ENCODE peak calls at places on chromosomes 6 and 20, in six cellular contexts. Y is mesenchymal stem cell, I is H1, B is IMR-90, J is trophoblast cell, S is mesendoderm. R is an unnamed sample.

GRCh38 chr20:6765469-6766058 is 1.9 kb upstream of the BMP2 start:
- DNase-seq in Y (peak), I (no peak), B (peak), J (peak), S (peak), R (peak)

GRCh38 chr6:137155830-137156229 is 17.6 kb downstream of the IL22RA2 start:
- DNase-seq in Y (peak), I (no peak), B (no peak), J (peak), S (no peak), R (no peak)

GRCh38 chr20:57361517-57361916 is 10.5 kb downstream of the RAE1 start:
- DNase-seq in Y (peak), I (no peak), B (peak), J (peak), S (peak), R (no peak)

GRCh38 chr6:13643125-13643524 is 28.0 kb downstream of the NOL7 start:
- DNase-seq in Y (no peak), I (no peak), B (no peak), J (no peak), S (no peak), R (no peak)

GRCh38 chr6:169620171-169621125 is 81.4 kb downstream of the WDR27 start:
- DNase-seq in Y (peak), I (no peak), B (peak), J (peak), S (peak), R (no peak)

GRCh38 chr20:56222201-56222600 is 26.3 kb upstream of the MC3R start:
- DNase-seq in Y (no peak), I (no peak), B (no peak), J (peak), S (no peak), R (no peak)

GRCh38 chr6:104943781-104944180 is 13.1 kb upstream of the LIN28B start:
- DNase-seq in Y (peak), I (no peak), B (peak), J (peak), S (no peak), R (no peak)

GRCh38 chr6:56652994-56653393 is 10.3 kb upstream of the DST start:
- DNase-seq in Y (peak), I (no peak), B (peak), J (no peak), S (no peak), R (no peak)

GRCh38 chr6:43575105-43575771 is 600 bp downstream of the XPO5 start:
- DNase-seq in Y (peak), I (no peak), B (peak), J (peak), S (peak), R (peak)

GRCh38 chr20:14790771-14791517 is 453.5 kb upstream of the FLRT3 start:
- DNase-seq in Y (no peak), I (no peak), B (no peak), J (no peak), S (no peak), R (no peak)

GRCh38 chr6:137623293-137623692 is 129.1 kb upstream of the OLIG3 start:
- DNase-seq in Y (no peak), I (no peak), B (no peak), J (no peak), S (no peak), R (no peak)

GRCh38 chr20:346640-347316 is at the start of gene NRSN2:
- DNase-seq in Y (peak), I (no peak), B (peak), J (peak), S (peak), R (peak)

GRCh38 chr6:15106958-15107643 is 138.8 kb upstream of the JARID2 start:
- DNase-seq in Y (no peak), I (no peak), B (no peak), J (no peak), S (no peak), R (no peak)

GRCh38 chr6:100506651-100507050 is 41.9 kb upstream of the SIM1 start:
- DNase-seq in Y (no peak), I (no peak), B (peak), J (no peak), S (no peak), R (no peak)

GRCh38 chr6:138036111-138036510 is 71.1 kb downstream of the PERP start:
- DNase-seq in Y (no peak), I (no peak), B (no peak), J (peak), S (peak), R (no peak)

GRCh38 chr20:6469695-6470094 is 297.8 kb upstream of the BMP2 start:
- DNase-seq in Y (no peak), I (no peak), B (no peak), J (no peak), S (no peak), R (no peak)

GRCh38 chr6:32761084-32761483 is 2.2 kb downstream of the HLA-DQB2 start:
- DNase-seq in Y (no peak), I (no peak), B (no peak), J (no peak), S (no peak), R (no peak)

GRCh38 chr6:5968817-5969726 is 37.7 kb downstream of the NRN1 start:
- DNase-seq in Y (no peak), I (no peak), B (no peak), J (no peak), S (peak), R (no peak)

GRCh38 chr6:9612489-9612888 is 802.4 kb downstream of the TFAP2A start:
- DNase-seq in Y (peak), I (no peak), B (peak), J (peak), S (no peak), R (no peak)

GRCh38 chr20:39916236-39916635 is 772.8 kb downstream of the MAFB start:
- DNase-seq in Y (no peak), I (no peak), B (no peak), J (no peak), S (peak), R (no peak)

GRCh38 chr20:43670423-43670822 is 3.5 kb downstream of the MYBL2 start:
- DNase-seq in Y (no peak), I (no peak), B (no peak), J (no peak), S (no peak), R (no peak)

GRCh38 chr6:135811644-135812043 is 39.9 kb upstream of the PDE7B start:
- DNase-seq in Y (no peak), I (no peak), B (no peak), J (no peak), S (no peak), R (no peak)

GRCh38 chr6:106451419-106451818 is 90.9 kb downstream of the CRYBG1 start:
- DNase-seq in Y (no peak), I (no peak), B (no peak), J (no peak), S (no peak), R (no peak)

GRCh38 chr20:25233016-25233772 is 14.7 kb upstream of the PYGB start:
- DNase-seq in Y (no peak), I (no peak), B (peak), J (no peak), S (peak), R (no peak)

GRCh38 chr6:109373762-109374161 is 8.5 kb downstream of the CD164 start:
- DNase-seq in Y (no peak), I (no peak), B (no peak), J (no peak), S (no peak), R (no peak)

GRCh38 chr20:46267108-46267820 is 41.0 kb downstream of the CDH22 start:
- DNase-seq in Y (no peak), I (no peak), B (no peak), J (no peak), S (no peak), R (no peak)

GRCh38 chr6:158016571-158017383 is 35.1 kb downstream of the SYNJ2 start:
- DNase-seq in Y (no peak), I (no peak), B (no peak), J (no peak), S (no peak), R (no peak)

GRCh38 chr6:158017621-158018369 is 36.1 kb downstream of the SYNJ2 start:
- DNase-seq in Y (no peak), I (no peak), B (no peak), J (no peak), S (no peak), R (no peak)

GRCh38 chr6:158018851-158019361 is 37.2 kb downstream of the SYNJ2 start:
- DNase-seq in Y (peak), I (no peak), B (peak), J (peak), S (no peak), R (no peak)

GRCh38 chr6:158019416-158019815 is 37.8 kb downstream of the SYNJ2 start:
- DNase-seq in Y (no peak), I (no peak), B (no peak), J (no peak), S (no peak), R (no peak)

GRCh38 chr6:158018370-158018771 is 36.7 kb downstream of the SYNJ2 start:
- DNase-seq in Y (peak), I (no peak), B (peak), J (peak), S (no peak), R (no peak)
- H3K4me3 ChIP-seq in Y (no peak), I (no peak), B (no peak), J (no peak), S (no peak), R (no peak)

GRCh38 chr6:116446399-116446798 is 14.8 kb upstream of the CALHM6 start:
- DNase-seq in Y (peak), I (no peak), B (no peak), J (peak), S (no peak), R (no peak)
- H3K23ac ChIP-seq in Y (no peak), I (no peak), B (no peak), J (no peak), S (no peak), R (no peak)

GRCh38 chr6:142845624-142846458 is 99.1 kb downstream of the HIVEP2 start:
- DNase-seq in Y (peak), I (no peak), B (peak), J (peak), S (peak), R (peak)

GRCh38 chr6:142848156-142848555 is 96.8 kb downstream of the HIVEP2 start:
- DNase-seq in Y (no peak), I (no peak), B (no peak), J (no peak), S (no peak), R (no peak)

GRCh38 chr6:142845143-142845571 is 99.8 kb downstream of the HIVEP2 start:
- DNase-seq in Y (peak), I (no peak), B (no peak), J (no peak), S (no peak), R (no peak)

GRCh38 chr6:142846883-142847287 is 98.1 kb downstream of the HIVEP2 start:
- DNase-seq in Y (peak), I (no peak), B (peak), J (peak), S (peak), R (no peak)

DNA sequence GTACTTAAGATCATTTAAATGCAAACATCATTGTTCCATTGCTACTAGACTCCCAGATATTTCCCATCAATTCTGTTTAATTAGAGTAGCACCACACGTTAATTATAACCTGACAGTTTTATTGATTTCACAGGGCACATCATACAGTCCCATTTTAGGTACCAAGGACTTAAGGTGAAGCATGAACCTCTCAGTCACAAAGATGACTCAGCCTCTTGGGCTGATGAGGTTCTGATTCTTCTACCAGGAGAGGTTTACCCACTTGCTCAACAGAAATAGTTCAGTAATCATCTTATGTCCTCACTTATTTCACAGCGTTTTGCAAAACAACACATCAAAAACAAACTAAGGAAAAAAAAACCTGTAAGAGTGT is 98.5 kb downstream of the HIVEP2 start:
- DNase-seq in Y (peak), I (no peak), B (peak), J (peak), S (peak), R (no peak)
- H3K4me3 ChIP-seq in Y (no peak), I (no peak), B (no peak), J (no peak), S (no peak), R (peak)

DNA sequence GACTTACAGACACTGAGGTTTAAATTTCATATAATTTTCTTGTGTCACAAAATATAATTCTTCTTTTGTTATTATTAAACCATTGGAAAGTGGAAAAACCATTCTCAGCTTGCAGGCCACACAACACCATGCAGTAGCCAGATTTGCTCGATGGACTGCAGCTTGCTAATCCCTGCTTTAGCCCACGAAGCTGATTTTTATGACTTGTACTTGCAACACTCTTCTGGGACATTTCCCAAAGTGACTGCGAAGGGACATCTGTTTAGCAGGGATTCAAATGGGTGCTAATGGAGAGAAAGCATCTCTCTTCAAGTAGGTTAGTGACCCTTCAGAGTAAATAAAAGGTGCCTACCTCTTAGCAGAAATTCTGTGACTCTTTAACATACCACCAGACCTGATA is 304.6 kb upstream of the ZFP64 start:
- DNase-seq in Y (no peak), I (no peak), B (no peak), J (peak), S (no peak), R (no peak)
- H3K23ac ChIP-seq in Y (no peak), I (no peak), B (peak), J (no peak), S (no peak), R (no peak)

GRCh38 chr6:329888-330691 is 37.8 kb downstream of the DUSP22 start:
- DNase-seq in Y (peak), I (no peak), B (peak), J (no peak), S (peak), R (no peak)

GRCh38 chr6:327538-328183 is 35.4 kb downstream of the DUSP22 start:
- DNase-seq in Y (no peak), I (no peak), B (peak), J (no peak), S (no peak), R (no peak)

GRCh38 chr6:328184-328670 is 35.9 kb downstream of the DUSP22 start:
- DNase-seq in Y (peak), I (no peak), B (peak), J (peak), S (no peak), R (no peak)

GRCh38 chr6:326896-327537 is 34.7 kb downstream of the DUSP22 start:
- DNase-seq in Y (no peak), I (no peak), B (no peak), J (no peak), S (no peak), R (no peak)

GRCh38 chr6:328924-329323 is 36.6 kb downstream of the DUSP22 start:
- DNase-seq in Y (no peak), I (no peak), B (no peak), J (no peak), S (no peak), R (no peak)
- H3K4me3 ChIP-seq in Y (no peak), I (no peak), B (no peak), J (no peak), S (peak), R (no peak)

GRCh38 chr6:156879235-156879995 is 102.2 kb downstream of the ARID1B start:
- DNase-seq in Y (peak), I (no peak), B (peak), J (no peak), S (no peak), R (no peak)
- H3K23ac ChIP-seq in Y (no peak), I (no peak), B (peak), J (no peak), S (no peak), R (no peak)

GRCh38 chr6:16873698-16874097 is 112.4 kb upstream of the ATXN1 start:
- DNase-seq in Y (no peak), I (no peak), B (no peak), J (no peak), S (no peak), R (no peak)
- H3K4me3 ChIP-seq in Y (no peak), I (no peak), B (no peak), J (no peak), S (no peak), R (no peak)

GRCh38 chr20:36888880-36889516 is 13.1 kb downstream of the TLDC2 start:
- DNase-seq in Y (no peak), I (no peak), B (no peak), J (no peak), S (no peak), R (no peak)

GRCh38 chr20:36885355-36885754 is 9.4 kb downstream of the TLDC2 start:
- DNase-seq in Y (peak), I (no peak), B (no peak), J (peak), S (peak), R (no peak)

GRCh38 chr20:36890586-36890985 is 14.6 kb downstream of the TLDC2 start:
- DNase-seq in Y (no peak), I (no peak), B (no peak), J (no peak), S (no peak), R (no peak)

GRCh38 chr20:36886859-36887778 is 11.2 kb downstream of the TLDC2 start:
- DNase-seq in Y (peak), I (peak), B (peak), J (peak), S (peak), R (peak)

DNA sequence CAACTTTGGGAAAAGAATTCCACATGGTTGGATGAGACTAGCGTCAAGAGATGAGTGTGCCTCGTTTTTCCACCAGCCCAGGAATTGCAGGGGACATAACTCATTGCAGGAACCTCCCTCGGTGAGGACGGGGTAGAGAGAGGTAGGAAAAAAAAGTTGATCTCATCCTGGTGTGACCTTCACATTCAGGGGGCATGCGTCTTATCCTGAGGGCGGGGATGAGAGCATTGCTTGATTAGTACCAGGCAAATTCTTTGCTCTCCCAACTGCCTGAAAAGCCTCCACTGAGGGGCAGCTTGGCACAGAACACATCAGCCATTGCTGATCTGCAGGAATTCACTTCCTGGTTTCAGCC is 11.8 kb downstream of the TLDC2 start:
- DNase-seq in Y (no peak), I (no peak), B (no peak), J (no peak), S (peak), R (no peak)
- H3K23ac ChIP-seq in Y (no peak), I (no peak), B (no peak), J (no peak), S (no peak), R (no peak)

DNA sequence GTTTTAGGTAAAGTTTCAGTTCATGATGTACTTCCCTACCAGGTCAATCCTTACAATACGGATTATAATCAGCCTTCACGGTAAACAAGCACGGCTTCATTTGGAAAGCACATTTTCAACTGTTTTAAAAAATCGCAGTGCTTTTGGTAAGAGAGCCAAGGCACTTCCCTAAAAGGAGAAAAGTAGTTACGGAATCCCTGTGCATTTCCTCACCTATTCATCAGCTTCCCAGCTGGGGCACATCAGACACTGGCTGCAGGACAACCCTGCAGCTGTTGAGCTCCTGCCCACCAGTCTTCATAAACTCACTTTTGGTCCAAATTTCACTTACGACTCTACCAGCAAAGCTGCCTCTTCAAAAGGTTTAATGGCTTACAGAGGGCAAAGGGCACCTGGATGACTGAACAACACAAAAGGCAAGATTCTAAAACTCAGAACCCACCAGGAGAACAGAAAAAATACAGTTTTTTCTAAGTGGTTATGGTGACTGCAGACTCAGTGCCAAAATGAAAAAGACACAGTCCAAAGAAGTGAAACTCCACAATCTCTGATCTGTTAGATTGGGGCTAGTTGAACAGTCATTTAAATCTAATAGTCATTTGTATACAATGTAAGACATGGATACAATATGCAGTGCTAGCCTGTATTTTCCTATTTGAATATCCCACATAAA is 7.5 kb downstream of the SNX5 start:
- DNase-seq in Y (peak), I (no peak), B (peak), J (peak), S (no peak), R (no peak)
- H3K4me3 ChIP-seq in Y (no peak), I (no peak), B (no peak), J (no peak), S (no peak), R (no peak)

DNA sequence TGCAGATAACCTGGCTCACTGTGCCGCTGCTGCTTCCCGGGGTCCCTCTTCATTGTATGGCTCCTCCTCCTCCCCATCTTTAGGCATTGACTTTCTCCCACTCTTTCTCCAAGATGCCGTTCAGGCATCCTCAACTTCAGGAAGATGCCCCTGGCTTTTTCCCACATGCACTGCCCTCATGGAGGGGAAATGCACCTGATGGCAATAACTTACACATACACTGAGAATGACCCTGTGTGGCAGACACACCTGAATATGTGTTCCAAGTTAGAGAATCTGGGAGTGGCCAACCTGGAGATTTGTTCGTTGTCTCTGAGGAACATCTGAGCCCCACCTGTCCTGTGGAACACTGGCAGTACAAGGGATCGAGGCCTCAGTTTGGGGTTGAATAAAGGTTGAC is 273.9 kb upstream of the CHD6 start:
- DNase-seq in Y (no peak), I (no peak), B (no peak), J (no peak), S (no peak), R (no peak)
- H3K23ac ChIP-seq in Y (no peak), I (no peak), B (no peak), J (no peak), S (no peak), R (no peak)

R was measured in neuronal stem cell.